ENCODE peak calls at places on chromosomes 6 and 20, in four cellular contexts. One of them, this sample, is unnamed.

GRCh38 chr6:13396241-13396792 is 68.0 kb upstream of the TBC1D7 start:
- DNase-seq in GM12878: no peak
- DNase-seq in K562: no peak
- DNase-seq in SK-N-SH: no peak
- DNase-seq in this sample: no peak

GRCh38 chr6:22966711-22967110 is 397.3 kb downstream of the HDGFL1 start:
- DNase-seq in SK-N-SH: no peak
- DNase-seq in GM12878: no peak
- DNase-seq in K562: no peak
- DNase-seq in this sample: no peak

GRCh38 chr6:28218312-28219248 is 6.5 kb upstream of the ZSCAN9 start:
- DNase-seq in SK-N-SH: peak
- DNase-seq in K562: peak
- DNase-seq in GM12878: no peak
- DNase-seq in this sample: peak

GRCh38 chr6:25456249-25456648 is 177.1 kb downstream of the CARMIL1 start:
- DNase-seq in K562: no peak
- DNase-seq in SK-N-SH: peak
- DNase-seq in GM12878: no peak
- DNase-seq in this sample: no peak

GRCh38 chr20:46626799-46627198 is 24.5 kb downstream of the SLC13A3 start:
- DNase-seq in SK-N-SH: no peak
- DNase-seq in K562: peak
- DNase-seq in GM12878: no peak
- DNase-seq in this sample: no peak

GRCh38 chr6:128118401-128118800 is 217.5 kb upstream of the THEMIS start:
- DNase-seq in GM12878: no peak
- DNase-seq in K562: no peak
- DNase-seq in SK-N-SH: no peak
- DNase-seq in this sample: no peak

GRCh38 chr6:31465185-31465536 is 32.8 kb upstream of the MICB start:
- DNase-seq in GM12878: no peak
- DNase-seq in SK-N-SH: no peak
- DNase-seq in K562: no peak
- DNase-seq in this sample: no peak

GRCh38 chr6:121506761-121507754 is 71.6 kb downstream of the GJA1 start:
- DNase-seq in SK-N-SH: no peak
- DNase-seq in GM12878: no peak
- DNase-seq in K562: no peak
- DNase-seq in this sample: no peak

GRCh38 chr6:150119256-150119655 is 23.6 kb upstream of the PPP1R14C start:
- DNase-seq in GM12878: no peak
- DNase-seq in K562: no peak
- DNase-seq in SK-N-SH: no peak
- DNase-seq in this sample: no peak

GRCh38 chr6:169766232-169766631 is 14.8 kb downstream of the ERMARD start:
- DNase-seq in SK-N-SH: no peak
- DNase-seq in K562: no peak
- DNase-seq in GM12878: no peak
- DNase-seq in this sample: no peak

GRCh38 chr6:170371588-170371987 is 65.0 kb downstream of the FAM120B start:
- DNase-seq in SK-N-SH: peak
- DNase-seq in K562: no peak
- DNase-seq in GM12878: no peak
- DNase-seq in this sample: no peak

GRCh38 chr6:14117158-14118090 is at the start of gene CD83:
- DNase-seq in SK-N-SH: peak
- DNase-seq in K562: peak
- DNase-seq in GM12878: no peak
- DNase-seq in this sample: peak

GRCh38 chr20:40265872-40266533 is 423.0 kb downstream of the MAFB start:
- DNase-seq in SK-N-SH: peak
- DNase-seq in GM12878: no peak
- DNase-seq in K562: peak
- DNase-seq in this sample: peak

GRCh38 chr6:25439368-25439767 is 160.2 kb downstream of the CARMIL1 start:
- DNase-seq in GM12878: no peak
- DNase-seq in K562: no peak
- DNase-seq in SK-N-SH: no peak
- DNase-seq in this sample: no peak

GRCh38 chr6:105005446-105005845 is 48.5 kb downstream of the LIN28B start:
- DNase-seq in K562: no peak
- DNase-seq in SK-N-SH: no peak
- DNase-seq in GM12878: no peak
- DNase-seq in this sample: no peak

GRCh38 chr6:88761237-88762031 is 202.0 kb downstream of the RNGTT start:
- DNase-seq in SK-N-SH: no peak
- DNase-seq in GM12878: peak
- DNase-seq in K562: no peak
- DNase-seq in this sample: no peak

GRCh38 chr6:3468585-3468984 is 11.7 kb upstream of the SLC22A23 start:
- DNase-seq in GM12878: no peak
- DNase-seq in SK-N-SH: no peak
- DNase-seq in K562: no peak
- DNase-seq in this sample: no peak

GRCh38 chr6:111589366-111589765 is 16.3 kb downstream of the TRAF3IP2 start:
- DNase-seq in GM12878: no peak
- DNase-seq in K562: no peak
- DNase-seq in SK-N-SH: no peak
- DNase-seq in this sample: peak

GRCh38 chr6:134714679-134715078 is 235.2 kb downstream of the ALDH8A1 start:
- DNase-seq in SK-N-SH: no peak
- DNase-seq in GM12878: no peak
- DNase-seq in K562: peak
- DNase-seq in this sample: no peak

GRCh38 chr6:36268478-36269248 is 1.2 kb upstream of the PNPLA1 start:
- DNase-seq in SK-N-SH: no peak
- DNase-seq in GM12878: no peak
- DNase-seq in K562: no peak
- DNase-seq in this sample: no peak

GRCh38 chr6:45690846-45691245 is 313.1 kb upstream of the SUPT3H start:
- DNase-seq in K562: no peak
- DNase-seq in GM12878: no peak
- DNase-seq in SK-N-SH: no peak
- DNase-seq in this sample: no peak

GRCh38 chr20:63823691-63824311 is 7.3 kb downstream of the ZBTB46 start:
- DNase-seq in SK-N-SH: no peak
- DNase-seq in GM12878: no peak
- DNase-seq in K562: no peak
- DNase-seq in this sample: peak

GRCh38 chr6:35484921-35485392 is 11.9 kb downstream of the TEAD3 start:
- DNase-seq in SK-N-SH: peak
- DNase-seq in GM12878: no peak
- DNase-seq in K562: no peak
- DNase-seq in this sample: no peak

GRCh38 chr20:34983995-34984735 is 28.5 kb downstream of the MYH7B start:
- DNase-seq in K562: no peak
- DNase-seq in SK-N-SH: no peak
- DNase-seq in GM12878: no peak
- DNase-seq in this sample: no peak

GRCh38 chr6:9504191-9504590 is 910.7 kb downstream of the TFAP2A start:
- DNase-seq in K562: no peak
- DNase-seq in GM12878: no peak
- DNase-seq in SK-N-SH: no peak
- DNase-seq in this sample: no peak

GRCh38 chr20:53672484-53673129 is 79.0 kb upstream of the ZNF217 start:
- DNase-seq in SK-N-SH: no peak
- DNase-seq in K562: no peak
- DNase-seq in GM12878: no peak
- DNase-seq in this sample: no peak

GRCh38 chr6:127462391-127462790 is 3.2 kb upstream of the KIAA0408 start:
- DNase-seq in K562: no peak
- DNase-seq in GM12878: no peak
- DNase-seq in SK-N-SH: no peak
- DNase-seq in this sample: no peak

GRCh38 chr6:150079604-150080003 is 10.7 kb upstream of the ULBP3 start:
- DNase-seq in GM12878: no peak
- DNase-seq in SK-N-SH: no peak
- DNase-seq in K562: no peak
- DNase-seq in this sample: no peak

GRCh38 chr6:112061605-112062004 is 7.7 kb downstream of the CCN6 start:
- DNase-seq in SK-N-SH: no peak
- DNase-seq in K562: no peak
- DNase-seq in GM12878: no peak
- DNase-seq in this sample: no peak

GRCh38 chr20:57867807-57868206 is 158.0 kb upstream of the PMEPA1 start:
- DNase-seq in K562: no peak
- DNase-seq in GM12878: no peak
- DNase-seq in SK-N-SH: no peak
- DNase-seq in this sample: no peak

GRCh38 chr6:17311595-17312311 is 30.6 kb downstream of the RBM24 start:
- DNase-seq in GM12878: no peak
- DNase-seq in SK-N-SH: no peak
- DNase-seq in K562: peak
- DNase-seq in this sample: peak

GRCh38 chr6:57262491-57262890 is 40.4 kb upstream of the RAB23 start:
- DNase-seq in K562: no peak
- DNase-seq in SK-N-SH: no peak
- DNase-seq in GM12878: no peak
- DNase-seq in this sample: no peak

GRCh38 chr20:36629719-36630340 is 16.2 kb downstream of the SLA2 start:
- DNase-seq in K562: no peak
- DNase-seq in SK-N-SH: no peak
- DNase-seq in GM12878: no peak
- DNase-seq in this sample: no peak

GRCh38 chr6:99297415-99297814 is 52.1 kb downstream of the FAXC start:
- DNase-seq in GM12878: no peak
- DNase-seq in SK-N-SH: no peak
- DNase-seq in K562: no peak
- DNase-seq in this sample: no peak

GRCh38 chr20:62192635-62193034 is 9.8 kb downstream of the MTG2 start:
- DNase-seq in GM12878: no peak
- DNase-seq in K562: no peak
- DNase-seq in SK-N-SH: no peak
- DNase-seq in this sample: no peak

GRCh38 chr6:109363753-109364152 is 18.5 kb downstream of the CD164 start:
- DNase-seq in GM12878: no peak
- DNase-seq in K562: no peak
- DNase-seq in SK-N-SH: no peak
- DNase-seq in this sample: no peak

GRCh38 chr6:4723383-4723782 is 52.8 kb upstream of the CDYL start:
- DNase-seq in K562: no peak
- DNase-seq in SK-N-SH: no peak
- DNase-seq in GM12878: no peak
- DNase-seq in this sample: no peak

GRCh38 chr6:148335582-148335981 is 7.1 kb upstream of the SASH1 start:
- DNase-seq in GM12878: no peak
- DNase-seq in SK-N-SH: peak
- DNase-seq in K562: no peak
- DNase-seq in this sample: no peak
- TF ChIP-seq NFIC in GM12878: no peak
- TF ChIP-seq NFIC in SK-N-SH: no peak
- TF ChIP-seq NFIC in K562: no peak
- TF ChIP-seq NFIC in this sample: no peak

GRCh38 chr20:9613871-9614270 is 99.5 kb downstream of the LAMP5 start:
- DNase-seq in K562: no peak
- DNase-seq in SK-N-SH: no peak
- DNase-seq in GM12878: no peak
- DNase-seq in this sample: no peak
- TF ChIP-seq NFIC in K562: no peak
- TF ChIP-seq NFIC in SK-N-SH: no peak
- TF ChIP-seq NFIC in GM12878: no peak
- TF ChIP-seq NFIC in this sample: no peak

GRCh38 chr20:44653536-44653935 is 2.0 kb upstream of the ADA start:
- DNase-seq in K562: no peak
- DNase-seq in SK-N-SH: no peak
- DNase-seq in GM12878: no peak
- DNase-seq in this sample: no peak

GRCh38 chr20:44648579-44648978 is 2.9 kb downstream of the ADA start:
- DNase-seq in GM12878: no peak
- DNase-seq in SK-N-SH: no peak
- DNase-seq in K562: no peak
- DNase-seq in this sample: peak

GRCh38 chr20:44650777-44651493 is 564 bp downstream of the ADA start:
- DNase-seq in SK-N-SH: no peak
- DNase-seq in K562: no peak
- DNase-seq in GM12878: no peak
- DNase-seq in this sample: no peak

GRCh38 chr20:44649976-44650375 is 1.5 kb downstream of the ADA start:
- DNase-seq in K562: no peak
- DNase-seq in SK-N-SH: no peak
- DNase-seq in GM12878: no peak
- DNase-seq in this sample: no peak

DNA sequence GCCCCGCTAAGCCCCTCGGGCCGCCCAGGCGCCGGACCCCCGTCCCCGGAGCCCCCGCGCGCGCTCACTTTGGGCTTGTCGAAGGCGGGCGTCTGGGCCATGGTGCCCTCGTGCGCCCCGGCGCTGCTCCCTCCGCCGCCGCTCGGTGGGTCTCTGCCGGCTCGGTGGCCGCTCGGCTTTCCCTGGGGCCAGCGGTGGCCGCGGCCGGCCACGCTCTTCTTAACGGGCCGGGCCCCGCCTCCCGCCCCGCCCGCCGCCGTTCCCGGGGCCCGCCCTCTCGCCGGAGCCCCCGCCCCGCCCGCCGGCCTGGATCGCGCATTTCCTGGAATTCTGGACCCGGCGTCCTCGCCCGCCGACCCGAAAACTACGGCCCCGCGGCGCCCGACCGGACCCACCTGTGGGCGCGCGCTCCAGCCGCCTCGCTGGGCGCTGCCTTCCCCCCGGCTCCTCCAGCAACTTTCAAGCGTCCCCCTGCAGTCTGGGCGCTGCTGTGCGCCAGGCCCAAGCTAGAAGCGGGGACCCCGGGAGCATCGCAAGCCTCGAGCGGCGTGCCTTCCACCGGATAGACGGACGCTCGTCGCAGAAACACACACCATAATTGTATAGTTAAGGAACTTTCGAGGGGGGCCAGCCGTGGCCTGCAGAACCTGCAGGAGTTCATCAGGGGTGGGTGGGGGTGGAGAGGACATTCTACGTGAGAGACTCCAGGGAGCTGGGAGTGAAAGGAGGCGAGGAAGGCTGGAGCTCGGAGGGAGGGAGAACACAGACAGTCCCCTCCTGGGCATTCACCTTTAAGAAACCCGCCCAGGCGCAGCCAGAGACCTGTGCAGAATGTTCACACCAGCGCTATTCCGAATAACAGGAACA is at the start of gene ADA:
- DNase-seq in GM12878: no peak
- DNase-seq in SK-N-SH: peak
- DNase-seq in K562: peak
- DNase-seq in this sample: peak
- TF ChIP-seq NFIC in GM12878: no peak
- TF ChIP-seq NFIC in SK-N-SH: no peak
- TF ChIP-seq NFIC in K562: no peak
- TF ChIP-seq NFIC in this sample: no peak

GRCh38 chr6:116327803-116328527 is 42.8 kb upstream of the DSE start:
- DNase-seq in GM12878: no peak
- DNase-seq in SK-N-SH: no peak
- DNase-seq in K562: no peak
- DNase-seq in this sample: no peak
- TF ChIP-seq NFIC in GM12878: no peak
- TF ChIP-seq NFIC in SK-N-SH: no peak
- TF ChIP-seq NFIC in K562: no peak
- TF ChIP-seq NFIC in this sample: no peak

This sample was measured in HepG2.